ENCODE peak calls at places on chromosomes 6 and 20, in ten cellular contexts. One of them, this sample, is unnamed.

GRCh38 chr6:166460473-166461437 is 78.0 kb upstream of the MPC1 start:
- DNase-seq in RWPE1: peak; percentile 44
- DNase-seq in heart left ventricle: no peak
- DNase-seq in BJ: peak; percentile 7
- DNase-seq in endodermal cell: no peak
- DNase-seq in BE2C: peak; percentile 80
- DNase-seq in progenitor cell of endocrine pancreas: no peak
- DNase-seq in B cell: no peak
- DNase-seq in foreskin fibroblast: peak; percentile 59
- DNase-seq in activated CD8-positive, alpha-beta T cell treated with anti-CD3 and anti-CD28 coated beads for 36 hours: no peak
- DNase-seq in this sample: no peak

GRCh38 chr6:40528051-40528450 is 59.1 kb downstream of the LRFN2 start:
- DNase-seq in RWPE1: no peak
- DNase-seq in heart left ventricle: no peak
- DNase-seq in BJ: no peak
- DNase-seq in endodermal cell: no peak
- DNase-seq in BE2C: no peak
- DNase-seq in progenitor cell of endocrine pancreas: no peak
- DNase-seq in B cell: no peak
- DNase-seq in foreskin fibroblast: no peak
- DNase-seq in activated CD8-positive, alpha-beta T cell treated with anti-CD3 and anti-CD28 coated beads for 36 hours: no peak
- DNase-seq in this sample: no peak

GRCh38 chr6:83853178-83853967 is at the start of gene RIPPLY2:
- DNase-seq in RWPE1: no peak
- DNase-seq in heart left ventricle: peak; percentile 56
- DNase-seq in BJ: no peak
- DNase-seq in endodermal cell: peak; percentile 82
- DNase-seq in BE2C: peak; percentile 84
- DNase-seq in progenitor cell of endocrine pancreas: peak; percentile 15
- DNase-seq in B cell: no peak
- DNase-seq in foreskin fibroblast: peak; percentile 75
- DNase-seq in activated CD8-positive, alpha-beta T cell treated with anti-CD3 and anti-CD28 coated beads for 36 hours: peak; percentile 12
- DNase-seq in this sample: peak; percentile 13

GRCh38 chr20:49432562-49432961 is 49.9 kb downstream of the KCNB1 start:
- DNase-seq in RWPE1: no peak
- DNase-seq in heart left ventricle: no peak
- DNase-seq in BJ: no peak
- DNase-seq in endodermal cell: no peak
- DNase-seq in BE2C: no peak
- DNase-seq in progenitor cell of endocrine pancreas: no peak
- DNase-seq in B cell: no peak
- DNase-seq in foreskin fibroblast: no peak
- DNase-seq in activated CD8-positive, alpha-beta T cell treated with anti-CD3 and anti-CD28 coated beads for 36 hours: no peak
- DNase-seq in this sample: no peak

GRCh38 chr6:14727494-14728395 is 518.1 kb upstream of the JARID2 start:
- DNase-seq in RWPE1: no peak
- DNase-seq in heart left ventricle: no peak
- DNase-seq in BJ: no peak
- DNase-seq in endodermal cell: peak; percentile 11
- DNase-seq in BE2C: no peak
- DNase-seq in progenitor cell of endocrine pancreas: no peak
- DNase-seq in B cell: no peak
- DNase-seq in foreskin fibroblast: peak; percentile 31
- DNase-seq in activated CD8-positive, alpha-beta T cell treated with anti-CD3 and anti-CD28 coated beads for 36 hours: no peak
- DNase-seq in this sample: no peak

GRCh38 chr6:138007014-138007472 is 100.2 kb downstream of the PERP start:
- DNase-seq in RWPE1: peak; percentile 36
- DNase-seq in heart left ventricle: no peak
- DNase-seq in BJ: no peak
- DNase-seq in endodermal cell: peak; percentile 89
- DNase-seq in BE2C: peak; percentile 15
- DNase-seq in progenitor cell of endocrine pancreas: no peak
- DNase-seq in B cell: no peak
- DNase-seq in foreskin fibroblast: peak; percentile 56
- DNase-seq in activated CD8-positive, alpha-beta T cell treated with anti-CD3 and anti-CD28 coated beads for 36 hours: peak; percentile 52
- DNase-seq in this sample: peak; percentile 49

GRCh38 chr6:141488466-141488865 is 644.3 kb upstream of the GJE1 start:
- DNase-seq in RWPE1: no peak
- DNase-seq in heart left ventricle: no peak
- DNase-seq in BJ: no peak
- DNase-seq in endodermal cell: no peak
- DNase-seq in BE2C: no peak
- DNase-seq in progenitor cell of endocrine pancreas: no peak
- DNase-seq in B cell: no peak
- DNase-seq in foreskin fibroblast: peak; percentile 50
- DNase-seq in activated CD8-positive, alpha-beta T cell treated with anti-CD3 and anti-CD28 coated beads for 36 hours: no peak
- DNase-seq in this sample: peak; percentile 11

GRCh38 chr20:33431797-33432381 is 11.7 kb downstream of the SNTA1 start:
- DNase-seq in RWPE1: no peak
- DNase-seq in heart left ventricle: no peak
- DNase-seq in BJ: no peak
- DNase-seq in endodermal cell: no peak
- DNase-seq in BE2C: no peak
- DNase-seq in progenitor cell of endocrine pancreas: no peak
- DNase-seq in B cell: no peak
- DNase-seq in foreskin fibroblast: no peak
- DNase-seq in activated CD8-positive, alpha-beta T cell treated with anti-CD3 and anti-CD28 coated beads for 36 hours: no peak
- DNase-seq in this sample: no peak

GRCh38 chr6:28982476-28983266 is 22.4 kb downstream of the ZNF311 start:
- DNase-seq in RWPE1: peak; percentile 53
- DNase-seq in heart left ventricle: no peak
- DNase-seq in BJ: no peak
- DNase-seq in endodermal cell: no peak
- DNase-seq in BE2C: peak; percentile 22
- DNase-seq in progenitor cell of endocrine pancreas: no peak
- DNase-seq in B cell: no peak
- DNase-seq in foreskin fibroblast: peak; percentile 77
- DNase-seq in activated CD8-positive, alpha-beta T cell treated with anti-CD3 and anti-CD28 coated beads for 36 hours: peak; percentile 20
- DNase-seq in this sample: no peak

GRCh38 chr20:34528921-34529297 is 12.7 kb downstream of the DYNLRB1 start:
- DNase-seq in RWPE1: no peak
- DNase-seq in heart left ventricle: no peak
- DNase-seq in BJ: no peak
- DNase-seq in endodermal cell: no peak
- DNase-seq in BE2C: no peak
- DNase-seq in progenitor cell of endocrine pancreas: no peak
- DNase-seq in B cell: no peak
- DNase-seq in foreskin fibroblast: peak; percentile 27
- DNase-seq in activated CD8-positive, alpha-beta T cell treated with anti-CD3 and anti-CD28 coated beads for 36 hours: no peak
- DNase-seq in this sample: no peak

GRCh38 chr6:156154896-156155295 is 622.3 kb upstream of the ARID1B start:
- DNase-seq in RWPE1: peak; percentile 2
- DNase-seq in heart left ventricle: no peak
- DNase-seq in BJ: no peak
- DNase-seq in endodermal cell: no peak
- DNase-seq in BE2C: no peak
- DNase-seq in progenitor cell of endocrine pancreas: no peak
- DNase-seq in B cell: no peak
- DNase-seq in foreskin fibroblast: peak; percentile 2
- DNase-seq in activated CD8-positive, alpha-beta T cell treated with anti-CD3 and anti-CD28 coated beads for 36 hours: peak; percentile 73
- DNase-seq in this sample: no peak

GRCh38 chr6:99446076-99446475 is 21.0 kb upstream of the PNISR start:
- DNase-seq in RWPE1: no peak
- DNase-seq in heart left ventricle: no peak
- DNase-seq in BJ: no peak
- DNase-seq in endodermal cell: no peak
- DNase-seq in BE2C: no peak
- DNase-seq in progenitor cell of endocrine pancreas: no peak
- DNase-seq in B cell: no peak
- DNase-seq in foreskin fibroblast: no peak
- DNase-seq in activated CD8-positive, alpha-beta T cell treated with anti-CD3 and anti-CD28 coated beads for 36 hours: no peak
- DNase-seq in this sample: peak; percentile 10

GRCh38 chr6:139308936-139309603 is 17.3 kb upstream of the TXLNB start:
- DNase-seq in RWPE1: no peak
- DNase-seq in heart left ventricle: no peak
- DNase-seq in BJ: no peak
- DNase-seq in endodermal cell: no peak
- DNase-seq in BE2C: no peak
- DNase-seq in progenitor cell of endocrine pancreas: no peak
- DNase-seq in B cell: no peak
- DNase-seq in foreskin fibroblast: peak; percentile 89
- DNase-seq in activated CD8-positive, alpha-beta T cell treated with anti-CD3 and anti-CD28 coated beads for 36 hours: no peak
- DNase-seq in this sample: no peak

DNA sequence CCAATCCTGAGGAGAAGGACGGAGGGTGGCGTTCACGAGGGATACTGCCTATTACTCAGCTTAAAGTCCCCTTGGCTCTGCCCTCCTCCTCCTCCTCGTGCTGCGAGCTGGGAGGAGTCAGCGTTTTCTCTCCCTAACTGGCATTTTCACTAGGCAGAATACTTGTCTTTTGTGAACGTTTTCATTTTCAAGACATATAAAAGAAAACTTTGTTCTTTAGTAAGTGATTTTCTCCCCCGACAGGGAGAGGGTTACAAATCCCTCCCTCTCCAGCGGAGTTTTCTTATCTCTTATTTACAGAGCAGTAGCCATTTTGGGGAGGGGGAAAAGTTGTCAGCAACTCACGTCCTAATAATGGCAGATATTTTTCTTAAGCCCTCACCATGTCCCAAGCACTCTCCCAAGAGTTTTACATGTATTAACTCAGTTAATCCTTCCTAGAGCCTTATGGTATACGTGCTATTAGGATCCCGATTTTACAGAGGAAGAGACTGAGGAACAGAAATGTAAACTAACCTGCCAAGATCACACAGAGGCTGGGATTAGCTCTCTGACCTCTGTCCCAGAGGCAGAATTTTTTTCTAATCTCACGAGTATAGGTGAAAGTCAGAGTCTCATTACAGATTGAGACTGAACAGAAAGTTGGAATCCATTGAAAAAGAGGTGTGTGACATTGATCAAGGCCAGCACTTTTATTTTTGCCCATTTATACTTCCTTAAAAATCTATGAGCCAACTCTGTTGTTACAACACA is 30.0 kb upstream of the ZNF217 start:
- DNase-seq in RWPE1: peak; percentile 65
- DNase-seq in heart left ventricle: no peak
- DNase-seq in BJ: no peak
- DNase-seq in endodermal cell: peak; percentile 86
- DNase-seq in BE2C: peak; percentile 64
- DNase-seq in progenitor cell of endocrine pancreas: no peak
- DNase-seq in B cell: peak; percentile 42
- DNase-seq in foreskin fibroblast: peak; percentile 92
- DNase-seq in activated CD8-positive, alpha-beta T cell treated with anti-CD3 and anti-CD28 coated beads for 36 hours: peak; percentile 63
- DNase-seq in this sample: no peak
- TF ChIP-seq CTCF in RWPE1: no peak
- TF ChIP-seq CTCF in heart left ventricle: no peak
- TF ChIP-seq CTCF in BJ: no peak
- TF ChIP-seq CTCF in endodermal cell: no peak
- TF ChIP-seq CTCF in BE2C: no peak
- TF ChIP-seq CTCF in progenitor cell of endocrine pancreas: no peak
- TF ChIP-seq CTCF in B cell: no peak
- TF ChIP-seq CTCF in foreskin fibroblast: no peak
- TF ChIP-seq CTCF in activated CD8-positive, alpha-beta T cell treated with anti-CD3 and anti-CD28 coated beads for 36 hours: no peak
- TF ChIP-seq CTCF in this sample: no peak

DNA sequence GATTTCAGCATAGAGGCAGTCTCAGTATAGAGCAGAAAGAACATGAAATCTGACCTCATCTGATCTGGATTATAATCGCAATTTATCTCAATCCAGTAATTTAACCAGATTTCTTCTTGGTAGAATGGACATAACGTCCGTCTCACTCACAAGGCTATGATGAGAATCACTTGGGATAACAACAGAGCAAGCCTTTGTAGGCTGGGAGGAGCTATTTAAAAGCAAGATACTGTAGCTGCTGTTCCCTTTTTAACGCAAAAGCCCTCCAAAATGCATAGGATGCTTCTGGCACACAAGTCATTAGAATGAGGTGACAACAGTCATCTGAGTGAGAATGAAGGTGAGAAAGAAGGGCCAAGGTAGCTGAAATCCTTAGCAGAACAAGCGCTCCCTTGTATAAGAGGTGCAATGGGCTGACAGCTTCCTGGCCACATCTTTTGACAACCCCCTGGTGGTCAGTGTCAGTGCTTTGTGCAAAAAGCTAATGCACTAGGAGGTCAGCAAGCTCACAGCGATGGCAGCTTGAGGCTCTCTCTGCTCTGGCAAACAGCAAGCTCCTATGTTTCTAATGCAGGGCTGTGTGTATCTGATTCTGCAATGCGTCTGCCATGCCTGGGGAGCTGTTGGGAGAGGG is 16.4 kb downstream of the METTL24 start:
- DNase-seq in RWPE1: no peak
- DNase-seq in heart left ventricle: no peak
- DNase-seq in BJ: no peak
- DNase-seq in endodermal cell: peak; percentile 89
- DNase-seq in BE2C: peak; percentile 64
- DNase-seq in progenitor cell of endocrine pancreas: no peak
- DNase-seq in B cell: no peak
- DNase-seq in foreskin fibroblast: peak; percentile 16
- DNase-seq in activated CD8-positive, alpha-beta T cell treated with anti-CD3 and anti-CD28 coated beads for 36 hours: peak; percentile 5
- DNase-seq in this sample: no peak
- TF ChIP-seq CTCF in RWPE1: no peak
- TF ChIP-seq CTCF in heart left ventricle: no peak
- TF ChIP-seq CTCF in BJ: peak; percentile 56
- TF ChIP-seq CTCF in endodermal cell: peak; percentile 87
- TF ChIP-seq CTCF in BE2C: peak; percentile 76
- TF ChIP-seq CTCF in progenitor cell of endocrine pancreas: peak; percentile 62
- TF ChIP-seq CTCF in B cell: no peak
- TF ChIP-seq CTCF in foreskin fibroblast: peak; percentile 47
- TF ChIP-seq CTCF in activated CD8-positive, alpha-beta T cell treated with anti-CD3 and anti-CD28 coated beads for 36 hours: no peak
- TF ChIP-seq CTCF in this sample: peak; percentile 9

DNA sequence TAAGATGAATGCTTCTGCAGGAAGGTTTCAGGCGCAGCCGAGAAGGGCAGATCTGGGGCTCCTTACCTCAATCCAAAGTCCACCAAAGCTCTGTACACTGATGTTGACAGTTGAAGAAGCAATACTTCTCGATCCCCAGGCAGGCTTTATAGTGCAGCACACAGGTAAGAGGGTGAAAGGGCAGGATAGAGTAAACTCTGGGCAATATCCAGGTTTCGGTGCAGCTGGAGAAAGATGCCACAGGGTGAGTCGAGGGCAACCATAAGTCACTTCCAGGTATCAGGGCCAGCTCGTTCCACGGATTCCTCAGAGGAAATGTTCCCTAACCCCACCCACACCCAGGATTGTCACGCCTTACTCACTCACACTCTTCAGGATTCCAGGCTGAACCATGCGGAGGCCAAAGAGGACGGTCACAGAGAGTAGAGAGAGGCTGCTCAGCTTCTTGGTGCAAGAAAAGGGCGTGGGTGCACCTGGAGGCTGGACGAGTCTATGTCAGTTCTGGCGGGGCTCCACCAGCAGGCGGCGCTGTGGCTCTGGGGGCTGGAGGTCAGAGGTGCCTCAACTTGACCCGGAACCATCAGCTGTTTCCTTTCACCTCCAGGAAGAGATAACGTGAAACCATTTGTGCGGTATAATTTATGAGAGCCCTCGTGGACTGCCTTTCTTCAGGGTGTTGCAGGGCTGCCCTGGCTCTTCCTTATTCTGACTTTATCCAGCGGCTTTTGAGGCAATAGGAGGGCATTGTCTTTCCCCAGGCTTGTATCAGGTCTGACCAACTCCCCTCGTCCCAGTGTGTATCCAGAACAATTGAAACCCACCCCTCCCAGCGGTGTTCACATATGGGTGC is 14.4 kb upstream of the WFDC12 start:
- DNase-seq in RWPE1: peak; percentile 80
- DNase-seq in heart left ventricle: peak; percentile 79
- DNase-seq in BJ: no peak
- DNase-seq in endodermal cell: peak; percentile 96
- DNase-seq in BE2C: peak; percentile 78
- DNase-seq in progenitor cell of endocrine pancreas: peak; percentile 44
- DNase-seq in B cell: no peak
- DNase-seq in foreskin fibroblast: peak; percentile 14
- DNase-seq in activated CD8-positive, alpha-beta T cell treated with anti-CD3 and anti-CD28 coated beads for 36 hours: peak; percentile 89
- DNase-seq in this sample: peak; percentile 46
- TF ChIP-seq CTCF in RWPE1: peak; percentile 88
- TF ChIP-seq CTCF in heart left ventricle: no peak
- TF ChIP-seq CTCF in BJ: peak; percentile 64
- TF ChIP-seq CTCF in endodermal cell: peak; percentile 94
- TF ChIP-seq CTCF in BE2C: peak; percentile 88
- TF ChIP-seq CTCF in progenitor cell of endocrine pancreas: peak; percentile 64
- TF ChIP-seq CTCF in B cell: peak; percentile 36
- TF ChIP-seq CTCF in foreskin fibroblast: peak; percentile 56
- TF ChIP-seq CTCF in activated CD8-positive, alpha-beta T cell treated with anti-CD3 and anti-CD28 coated beads for 36 hours: peak; percentile 82
- TF ChIP-seq CTCF in this sample: peak; percentile 50

GRCh38 chr6:26660096-26660425 is 515 bp upstream of the ZNF322 start:
- DNase-seq in RWPE1: peak; percentile 41
- DNase-seq in heart left ventricle: no peak
- DNase-seq in BJ: no peak
- DNase-seq in endodermal cell: no peak
- DNase-seq in BE2C: no peak
- DNase-seq in progenitor cell of endocrine pancreas: no peak
- DNase-seq in B cell: no peak
- DNase-seq in foreskin fibroblast: peak; percentile 56
- DNase-seq in activated CD8-positive, alpha-beta T cell treated with anti-CD3 and anti-CD28 coated beads for 36 hours: peak; percentile 21
- DNase-seq in this sample: peak; percentile 50
- TF ChIP-seq CTCF in RWPE1: no peak
- TF ChIP-seq CTCF in heart left ventricle: no peak
- TF ChIP-seq CTCF in BJ: peak; percentile 38
- TF ChIP-seq CTCF in endodermal cell: peak; percentile 67
- TF ChIP-seq CTCF in BE2C: peak; percentile 44
- TF ChIP-seq CTCF in progenitor cell of endocrine pancreas: peak; percentile 37
- TF ChIP-seq CTCF in B cell: peak; percentile 52
- TF ChIP-seq CTCF in foreskin fibroblast: peak; percentile 19
- TF ChIP-seq CTCF in activated CD8-positive, alpha-beta T cell treated with anti-CD3 and anti-CD28 coated beads for 36 hours: peak; percentile 25
- TF ChIP-seq CTCF in this sample: no peak